ENCODE peak calls at places on chromosomes 7 and 10, in eight cellular contexts. H is OCI-M1; Y is left lobe of liver; L is stromal cell of bone marrow; Q is SW480; S is CD4-positive, CD25-positive, alpha-beta regulatory T cell; R is C1 segment of cervical spinal cord; T is NCI-H1417. P is an unnamed sample.

GRCh38 chr7:142012825-142013506 is 17.3 kb downstream of the MGAM start:
- DNase-seq in H (no peak), Y (no peak), L (no peak), Q (no peak), S (no peak), R (no peak), T (no peak), P (no peak)

GRCh38 chr10:67622506-67622905 is 73.5 kb downstream of the CTNNA3 start:
- DNase-seq in H (no peak), Y (no peak), L (peak), Q (no peak), S (no peak), R (no peak), T (no peak), P (no peak)

GRCh38 chr10:20622522-20623270 is 274.4 kb downstream of the NEBL start:
- DNase-seq in H (no peak), Y (no peak), L (peak), Q (no peak), S (no peak), R (no peak), T (peak), P (no peak)

GRCh38 chr7:150383710-150384397 is 4.7 kb downstream of the ZNF775 start:
- DNase-seq in H (no peak), Y (peak), L (no peak), Q (peak), S (no peak), R (peak), T (peak), P (no peak)

GRCh38 chr7:28069788-28070187 is 110.8 kb downstream of the JAZF1 start:
- DNase-seq in H (no peak), Y (no peak), L (no peak), Q (no peak), S (no peak), R (no peak), T (no peak), P (no peak)

GRCh38 chr10:117432866-117433265 is 57.6 kb upstream of the PDZD8 start:
- DNase-seq in H (peak), Y (no peak), L (no peak), Q (no peak), S (no peak), R (no peak), T (no peak), P (no peak)

GRCh38 chr7:74453321-74454011 is at the start of gene GTF2IRD1:
- DNase-seq in H (peak), Y (peak), L (peak), Q (peak), S (peak), R (peak), T (peak), P (peak)

GRCh38 chr10:118341678-118342637 is at the start of gene FAM204A:
- DNase-seq in H (peak), Y (peak), L (peak), Q (peak), S (peak), R (peak), T (peak), P (peak)

GRCh38 chr7:44183386-44183785 is 5.9 kb downstream of the GCK start:
- DNase-seq in H (no peak), Y (no peak), L (no peak), Q (no peak), S (no peak), R (no peak), T (peak), P (no peak)

GRCh38 chr10:26890956-26891355 is 30.2 kb upstream of the ABI1 start:
- DNase-seq in H (peak), Y (no peak), L (peak), Q (peak), S (peak), R (no peak), T (peak), P (peak)

GRCh38 chr7:105011771-105012502 is 2.1 kb upstream of the KMT2E start:
- DNase-seq in H (peak), Y (no peak), L (no peak), Q (no peak), S (no peak), R (no peak), T (peak), P (no peak)

GRCh38 chr10:82267465-82267864 is 392.5 kb downstream of the NRG3 start:
- DNase-seq in H (no peak), Y (no peak), L (no peak), Q (no peak), S (no peak), R (no peak), T (no peak), P (no peak)

GRCh38 chr7:128176696-128177095 is 64.4 kb upstream of the LEP start:
- DNase-seq in H (peak), Y (no peak), L (no peak), Q (no peak), S (no peak), R (no peak), T (no peak), P (peak)

GRCh38 chr10:28331821-28332220 is 29.0 kb upstream of the MPP7 start:
- DNase-seq in H (no peak), Y (no peak), L (peak), Q (no peak), S (no peak), R (no peak), T (peak), P (no peak)

GRCh38 chr10:27252267-27253000 is 11.8 kb upstream of the ACBD5 start:
- DNase-seq in H (peak), Y (peak), L (no peak), Q (peak), S (peak), R (no peak), T (no peak), P (peak)

GRCh38 chr10:78829570-78829969 is 239.2 kb upstream of the ZMIZ1 start:
- DNase-seq in H (no peak), Y (no peak), L (peak), Q (no peak), S (no peak), R (no peak), T (no peak), P (no peak)

GRCh38 chr7:155230169-155230593 is 67.5 kb upstream of the INSIG1 start:
- DNase-seq in H (no peak), Y (no peak), L (peak), Q (peak), S (no peak), R (peak), T (no peak), P (peak)

GRCh38 chr7:107559864-107560263 is 3.9 kb downstream of the COG5 start:
- DNase-seq in H (peak), Y (no peak), L (peak), Q (peak), S (no peak), R (no peak), T (no peak), P (no peak)

GRCh38 chr7:2919256-2919655 is 75.1 kb upstream of the GNA12 start:
- DNase-seq in H (no peak), Y (no peak), L (no peak), Q (no peak), S (no peak), R (no peak), T (no peak), P (no peak)

GRCh38 chr10:86149264-86149663 is 217.3 kb downstream of the GRID1 start:
- DNase-seq in H (no peak), Y (no peak), L (no peak), Q (no peak), S (no peak), R (no peak), T (no peak), P (no peak)

GRCh38 chr7:3463696-3464095 is 162.6 kb downstream of the SDK1 start:
- DNase-seq in H (no peak), Y (no peak), L (no peak), Q (no peak), S (no peak), R (no peak), T (peak), P (no peak)

GRCh38 chr7:149669121-149669818 is 104.1 kb downstream of the ZNF467 start:
- DNase-seq in H (peak), Y (no peak), L (peak), Q (peak), S (no peak), R (no peak), T (peak), P (no peak)

GRCh38 chr7:24971333-24972165 is 8.4 kb downstream of the OSBPL3 start:
- DNase-seq in H (peak), Y (no peak), L (peak), Q (peak), S (no peak), R (no peak), T (no peak), P (peak)

GRCh38 chr10:127756264-127756663 is 19.3 kb downstream of the FOXI2 start:
- DNase-seq in H (no peak), Y (no peak), L (no peak), Q (no peak), S (no peak), R (no peak), T (no peak), P (no peak)

GRCh38 chr10:34213193-34213804 is 601.8 kb downstream of the PARD3 start:
- DNase-seq in H (no peak), Y (no peak), L (no peak), Q (peak), S (no peak), R (no peak), T (no peak), P (peak)

GRCh38 chr10:113138937-113139585 is 189.0 kb downstream of the TCF7L2 start:
- DNase-seq in H (no peak), Y (no peak), L (no peak), Q (no peak), S (no peak), R (no peak), T (no peak), P (no peak)

GRCh38 chr7:112199035-112199655 is 7.1 kb downstream of the DOCK4 start:
- DNase-seq in H (no peak), Y (no peak), L (no peak), Q (no peak), S (no peak), R (no peak), T (no peak), P (no peak)

GRCh38 chr7:25460426-25460825 is 232.1 kb upstream of the NPVF start:
- DNase-seq in H (peak), Y (no peak), L (no peak), Q (no peak), S (no peak), R (no peak), T (no peak), P (no peak)

GRCh38 chr7:102039706-102040105 is 222.3 kb downstream of the CUX1 start:
- DNase-seq in H (no peak), Y (no peak), L (no peak), Q (no peak), S (no peak), R (no peak), T (no peak), P (no peak)

GRCh38 chr7:92836489-92837213 is at the start of gene CDK6:
- DNase-seq in H (peak), Y (peak), L (no peak), Q (peak), S (peak), R (no peak), T (peak), P (peak)

GRCh38 chr7:71768470-71768869 is 636.5 kb downstream of the GALNT17 start:
- DNase-seq in H (no peak), Y (no peak), L (no peak), Q (no peak), S (no peak), R (no peak), T (no peak), P (no peak)

GRCh38 chr7:127474457-127474856 is 81.9 kb upstream of the ZNF800 start:
- DNase-seq in H (no peak), Y (no peak), L (no peak), Q (no peak), S (no peak), R (no peak), T (no peak), P (no peak)

GRCh38 chr10:51014680-51015425 is 59.4 kb upstream of the PRKG1 start:
- DNase-seq in H (peak), Y (no peak), L (no peak), Q (no peak), S (no peak), R (no peak), T (no peak), P (no peak)

GRCh38 chr7:2882111-2882510 is 38.0 kb upstream of the GNA12 start:
- DNase-seq in H (no peak), Y (no peak), L (no peak), Q (no peak), S (no peak), R (no peak), T (peak), P (no peak)

GRCh38 chr10:125000366-125001312 is 58.7 kb downstream of the ZRANB1 start:
- DNase-seq in H (no peak), Y (no peak), L (no peak), Q (no peak), S (no peak), R (peak), T (no peak), P (no peak)

GRCh38 chr7:151592868-151593486 is 73.3 kb upstream of the RHEB start:
- DNase-seq in H (no peak), Y (no peak), L (peak), Q (no peak), S (no peak), R (no peak), T (no peak), P (no peak)

GRCh38 chr10:32738958-32739357 is 219.1 kb downstream of the ITGB1 start:
- DNase-seq in H (no peak), Y (no peak), L (no peak), Q (no peak), S (no peak), R (no peak), T (no peak), P (no peak)

GRCh38 chr10:79095316-79095715 is 26.6 kb downstream of the ZMIZ1 start:
- DNase-seq in H (no peak), Y (no peak), L (no peak), Q (no peak), S (no peak), R (no peak), T (no peak), P (no peak)

GRCh38 chr7:98289333-98289875 is 7.9 kb downstream of the BRI3 start:
- DNase-seq in H (no peak), Y (no peak), L (no peak), Q (no peak), S (no peak), R (no peak), T (no peak), P (no peak)